ENCODE peak calls at places on chromosomes 6 and 20, in four cellular contexts. Z is lower lobe of right lung, W is fibroblast of mammary gland, I is HTR-8/SVneo. S is an unnamed sample.

GRCh38 chr20:25065625-25066338 is 7.8 kb upstream of the ACSS1 start:
- DNase-seq in Z (no peak), W (peak), I (peak), S (no peak)

GRCh38 chr20:31924561-31924960 is 27.3 kb downstream of the PDRG1 start:
- DNase-seq in Z (no peak), W (no peak), I (no peak), S (no peak)

GRCh38 chr20:17614176-17614811 is 44.4 kb downstream of the DSTN start:
- DNase-seq in Z (peak), W (peak), I (no peak), S (peak)

GRCh38 chr20:13567663-13568062 is 71.1 kb downstream of the TASP1 start:
- DNase-seq in Z (no peak), W (no peak), I (no peak), S (no peak)

GRCh38 chr6:44386929-44387345 is 569 bp upstream of the CDC5L start:
- DNase-seq in Z (no peak), W (peak), I (no peak), S (peak)

GRCh38 chr6:146915671-146916127 is 288.5 kb upstream of the STXBP5 start:
- DNase-seq in Z (no peak), W (peak), I (no peak), S (no peak)

GRCh38 chr6:31468316-31468715 is 29.6 kb upstream of the MICB start:
- DNase-seq in Z (no peak), W (no peak), I (no peak), S (peak)

GRCh38 chr20:51752343-51752951 is 15.7 kb downstream of the ATP9A start:
- DNase-seq in Z (no peak), W (peak), I (peak), S (no peak)

GRCh38 chr6:36851149-36851614 is 11.9 kb upstream of the CPNE5 start:
- DNase-seq in Z (no peak), W (peak), I (peak), S (peak)

GRCh38 chr6:16471222-16471784 is 232.9 kb downstream of the GMPR start:
- DNase-seq in Z (no peak), W (no peak), I (no peak), S (no peak)

GRCh38 chr6:80728830-80729229 is 622.4 kb downstream of the BCKDHB start:
- DNase-seq in Z (no peak), W (peak), I (no peak), S (no peak)

GRCh38 chr6:31888281-31889258 is 8.9 kb downstream of the EHMT2 start:
- DNase-seq in Z (no peak), W (no peak), I (no peak), S (peak)

GRCh38 chr6:142374965-142375733 is 73.3 kb downstream of the ADGRG6 start:
- DNase-seq in Z (no peak), W (peak), I (peak), S (peak)

GRCh38 chr6:117267766-117268534 is 2.6 kb downstream of the VGLL2 start:
- DNase-seq in Z (no peak), W (no peak), I (no peak), S (no peak)

GRCh38 chr6:12572884-12573824 is 143.4 kb upstream of the PHACTR1 start:
- DNase-seq in Z (no peak), W (peak), I (peak), S (peak)

GRCh38 chr6:78605909-78606446 is 261.4 kb upstream of the IRAK1BP1 start:
- DNase-seq in Z (no peak), W (peak), I (no peak), S (peak)

GRCh38 chr20:2604506-2604835 is 48.0 kb upstream of the NOP56 start:
- DNase-seq in Z (no peak), W (no peak), I (no peak), S (no peak)

GRCh38 chr6:77650098-77650663 is 2.7 kb upstream of the MEI4 start:
- DNase-seq in Z (peak), W (no peak), I (no peak), S (peak)

GRCh38 chr6:5025911-5026819 is 22.3 kb upstream of the RPP40 start:
- DNase-seq in Z (peak), W (peak), I (no peak), S (peak)

GRCh38 chr20:50309280-50309763 is 118.7 kb downstream of the CEBPB start:
- DNase-seq in Z (no peak), W (peak), I (no peak), S (peak)

GRCh38 chr6:129105035-129105434 is 222.1 kb downstream of the LAMA2 start:
- DNase-seq in Z (no peak), W (no peak), I (no peak), S (peak)

GRCh38 chr20:2374346-2375125 is 6.2 kb upstream of the TGM6 start:
- DNase-seq in Z (no peak), W (no peak), I (no peak), S (no peak)

GRCh38 chr6:154410619-154411044 is 54.0 kb upstream of the IPCEF1 start:
- DNase-seq in Z (no peak), W (peak), I (peak), S (peak)

GRCh38 chr6:40915165-40915564 is 123.9 kb downstream of the UNC5CL start:
- DNase-seq in Z (no peak), W (no peak), I (no peak), S (no peak)

GRCh38 chr6:153790881-153791473 is 248.1 kb upstream of the OPRM1 start:
- DNase-seq in Z (no peak), W (peak), I (no peak), S (peak)

GRCh38 chr6:163287626-163288025 is 126.9 kb upstream of the QKI start:
- DNase-seq in Z (no peak), W (no peak), I (no peak), S (no peak)